ENCODE peak calls at places on chromosome 14, in ten cellular contexts. J is RCC 7860; W is CD4-positive, alpha-beta T cell; F is PC-9; X is kidney glomerular epithelial cell; E is kidney epithelial cell; V is stimulated activated CD4-positive, alpha-beta T cell treated with anti-CD3 and anti-CD28 coated beads, Interleukin-1b, Interleukin-23, amount 100 ng/mL, for 48 hours; K is midbrain; T is Caco-2; A is activated CD4-positive, alpha-beta T cell treated with anti-CD3 and anti-CD28 coated beads for 4 hours. C is an unnamed sample.

GRCh38 chr14:43665570-43666267 is 841.4 kb downstream of the FSCB start:
- DNase-seq in J (no peak), W (no peak), F (no peak), X (no peak), E (no peak), V (no peak), K (no peak), T (no peak), A (no peak), C (no peak)

GRCh38 chr14:59277659-59278058 is 89.2 kb downstream of the DAAM1 start:
- DNase-seq in J (no peak), W (no peak), F (no peak), X (no peak), E (no peak), V (no peak), K (no peak), T (no peak), A (no peak), C (no peak)

GRCh38 chr14:90611936-90612335 is 204.3 kb downstream of the TTC7B start:
- DNase-seq in J (no peak), W (no peak), F (no peak), X (no peak), E (no peak), V (no peak), K (no peak), T (no peak), A (no peak), C (no peak)

GRCh38 chr14:64835431-64835830 is 44.3 kb downstream of the SPTB start:
- DNase-seq in J (no peak), W (no peak), F (peak; percentile 21), X (no peak), E (no peak), V (no peak), K (no peak), T (no peak), A (no peak), C (peak; percentile 32)

GRCh38 chr14:100298551-100299237 is 7.5 kb downstream of the SLC25A29 start:
- DNase-seq in J (no peak), W (no peak), F (no peak), X (no peak), E (no peak), V (no peak), K (no peak), T (no peak), A (no peak), C (no peak)

GRCh38 chr14:22084393-22085281 is 411.0 kb upstream of the OR4E1 start:
- DNase-seq in J (peak; percentile 5), W (peak; percentile 5), F (peak; percentile 35), X (peak; percentile 52), E (no peak), V (no peak), K (peak; percentile 57), T (no peak), A (peak; percentile 32), C (peak; percentile 68)

GRCh38 chr14:54698501-54698900 is 131.6 kb downstream of the SAMD4A start:
- DNase-seq in J (no peak), W (no peak), F (no peak), X (no peak), E (no peak), V (no peak), K (no peak), T (no peak), A (no peak), C (no peak)

GRCh38 chr14:105241641-105242040 is 6.7 kb upstream of the BTBD6 start:
- DNase-seq in J (no peak), W (no peak), F (no peak), X (no peak), E (no peak), V (no peak), K (no peak), T (no peak), A (no peak), C (no peak)

GRCh38 chr14:56271988-56272387 is 153.8 kb downstream of the PELI2 start:
- DNase-seq in J (no peak), W (no peak), F (no peak), X (peak; percentile 5), E (peak; percentile 2), V (no peak), K (no peak), T (no peak), A (no peak), C (no peak)

GRCh38 chr14:105143451-105144230 is 24.9 kb downstream of the JAG2 start:
- DNase-seq in J (no peak), W (peak; percentile 3), F (no peak), X (no peak), E (no peak), V (peak; percentile 1), K (no peak), T (no peak), A (no peak), C (no peak)

GRCh38 chr14:47705683-47706082 is 30.3 kb upstream of the MDGA2 start:
- DNase-seq in J (no peak), W (no peak), F (no peak), X (no peak), E (no peak), V (no peak), K (no peak), T (no peak), A (no peak), C (no peak)

C was measured in Ammon's horn.